ENCODE peak calls at places on chromosome 2, in five cellular contexts. K, O, P, R and C are unnamed samples.

GRCh38 chr2:132416080-132416911 is at the start of gene GPR39:
- DNase-seq in K (peak; percentile 94), O (no peak), P (peak; percentile 98), R (peak; percentile 94), C (no peak)

GRCh38 chr2:219002395-219003266 is 9.4 kb upstream of the CRYBA2 start:
- DNase-seq in K (peak; percentile 60), O (peak; percentile 78), P (no peak), R (peak; percentile 84), C (peak; percentile 77)

GRCh38 chr2:238839428-238839827 is 8.5 kb upstream of the TWIST2 start:
- DNase-seq in K (no peak), O (no peak), P (no peak), R (no peak), C (no peak)

GRCh38 chr2:173982918-173983317 is 17.7 kb upstream of the SP3 start:
- DNase-seq in K (no peak), O (no peak), P (peak; percentile 78), R (no peak), C (no peak)

GRCh38 chr2:178280261-178280852 is 86.0 kb downstream of the OSBPL6 start:
- DNase-seq in K (peak; percentile 45), O (peak; percentile 50), P (peak; percentile 55), R (no peak), C (peak; percentile 63)

GRCh38 chr2:229297284-229297683 is 26.2 kb upstream of the PID1 start:
- DNase-seq in K (no peak), O (no peak), P (no peak), R (no peak), C (no peak)

GRCh38 chr2:34997779-34998178 is 1357.8 kb upstream of the CRIM1 start:
- DNase-seq in K (no peak), O (no peak), P (no peak), R (no peak), C (no peak)

GRCh38 chr2:84899181-84899580 is 6.3 kb upstream of the TMSB10 start:
- DNase-seq in K (no peak), O (no peak), P (no peak), R (no peak), C (no peak)

GRCh38 chr2:111919794-111920608 is 21.6 kb downstream of the MERTK start:
- DNase-seq in K (no peak), O (no peak), P (peak; percentile 41), R (peak; percentile 82), C (no peak)

GRCh38 chr2:240792658-240793312 is 27.2 kb downstream of the KIF1A start:
- DNase-seq in K (no peak), O (no peak), P (no peak), R (peak; percentile 27), C (peak; percentile 0)

GRCh38 chr2:26479971-26480750 is 2.2 kb upstream of the OTOF start:
- DNase-seq in K (no peak), O (no peak), P (no peak), R (peak; percentile 31), C (no peak)

GRCh38 chr2:241519669-241520068 is 11.3 kb upstream of the STK25 start:
- DNase-seq in K (no peak), O (no peak), P (no peak), R (no peak), C (no peak)

GRCh38 chr2:19435815-19436214 is 77.4 kb upstream of the OSR1 start:
- DNase-seq in K (no peak), O (no peak), P (peak; percentile 5), R (no peak), C (no peak)

GRCh38 chr2:25274868-25275574 is 66.7 kb downstream of the DNMT3A start:
- DNase-seq in K (no peak), O (peak; percentile 69), P (no peak), R (peak; percentile 70), C (peak; percentile 82)

GRCh38 chr2:205732314-205732713 is 50.0 kb downstream of the NRP2 start:
- DNase-seq in K (no peak), O (no peak), P (no peak), R (no peak), C (no peak)

GRCh38 chr2:217166241-217166640 is 306.4 kb upstream of the TNP1 start:
- DNase-seq in K (peak; percentile 32), O (no peak), P (peak; percentile 69), R (no peak), C (no peak)

GRCh38 chr2:43043471-43043870 is 182.9 kb downstream of the ZFP36L2 start:
- DNase-seq in K (no peak), O (no peak), P (no peak), R (no peak), C (no peak)

GRCh38 chr2:205858781-205859478 is 176.6 kb downstream of the NRP2 start:
- DNase-seq in K (no peak), O (no peak), P (no peak), R (no peak), C (no peak)

GRCh38 chr2:8514748-8515389 is 167.0 kb upstream of the ID2 start:
- DNase-seq in K (no peak), O (peak; percentile 75), P (no peak), R (no peak), C (peak; percentile 87)

GRCh38 chr2:170944545-170944944 is 15.5 kb downstream of the GORASP2 start:
- DNase-seq in K (no peak), O (no peak), P (no peak), R (no peak), C (no peak)

GRCh38 chr2:28904802-28905499 is 10.5 kb downstream of the WDR43 start:
- DNase-seq in K (no peak), O (no peak), P (no peak), R (no peak), C (no peak)

GRCh38 chr2:240762971-240763370 is 57.0 kb downstream of the KIF1A start:
- DNase-seq in K (no peak), O (no peak), P (no peak), R (no peak), C (no peak)

GRCh38 chr2:9310390-9310789 is 103.8 kb downstream of the ASAP2 start:
- DNase-seq in K (no peak), O (no peak), P (peak; percentile 82), R (no peak), C (no peak)

GRCh38 chr2:9002637-9003365 is 683 bp downstream of the MBOAT2 start:
- DNase-seq in K (no peak), O (peak; percentile 32), P (peak; percentile 37), R (peak; percentile 60), C (peak; percentile 13)

GRCh38 chr2:218000137-218000536 is 2.7 kb downstream of the TNS1 start:
- DNase-seq in K (no peak), O (no peak), P (peak; percentile 46), R (no peak), C (no peak)

GRCh38 chr2:204503869-204504268 is 41.4 kb upstream of the PARD3B start:
- DNase-seq in K (no peak), O (no peak), P (no peak), R (no peak), C (no peak)

GRCh38 chr2:49000692-49001091 is 153.6 kb downstream of the FSHR start:
- DNase-seq in K (no peak), O (no peak), P (no peak), R (no peak), C (no peak)
- TF ChIP-seq CTCF in K (no peak), O (no peak), P (no peak), R (no peak), C (no peak)

GRCh38 chr2:172108587-172108930 is 5.9 kb upstream of the DLX2 start:
- DNase-seq in K (no peak), O (no peak), P (no peak), R (no peak), C (no peak)

GRCh38 chr2:172105715-172106124 is 3.0 kb upstream of the DLX2 start:
- DNase-seq in K (no peak), O (peak; percentile 29), P (no peak), R (no peak), C (no peak)

GRCh38 chr2:172107690-172108586 is 5.2 kb upstream of the DLX2 start:
- DNase-seq in K (no peak), O (peak; percentile 29), P (no peak), R (no peak), C (no peak)

GRCh38 chr2:172103471-172104292 is 982 bp upstream of the DLX2 start:
- DNase-seq in K (peak; percentile 81), O (peak; percentile 85), P (peak; percentile 88), R (peak; percentile 86), C (peak; percentile 87)

GRCh38 chr2:172106128-172106961 is 3.6 kb upstream of the DLX2 start:
- DNase-seq in K (no peak), O (peak; percentile 69), P (no peak), R (no peak), C (peak; percentile 68)
- TF ChIP-seq CTCF in K (no peak), O (peak; percentile 55), P (peak; percentile 50), R (no peak), C (peak; percentile 68)

GRCh38 chr2:109448946-109449788 is 164.6 kb downstream of the SEPTIN10 start:
- DNase-seq in K (peak; percentile 8), O (no peak), P (peak; percentile 34), R (no peak), C (no peak)
- TF ChIP-seq CTCF in K (no peak), O (no peak), P (no peak), R (no peak), C (no peak)

DNA sequence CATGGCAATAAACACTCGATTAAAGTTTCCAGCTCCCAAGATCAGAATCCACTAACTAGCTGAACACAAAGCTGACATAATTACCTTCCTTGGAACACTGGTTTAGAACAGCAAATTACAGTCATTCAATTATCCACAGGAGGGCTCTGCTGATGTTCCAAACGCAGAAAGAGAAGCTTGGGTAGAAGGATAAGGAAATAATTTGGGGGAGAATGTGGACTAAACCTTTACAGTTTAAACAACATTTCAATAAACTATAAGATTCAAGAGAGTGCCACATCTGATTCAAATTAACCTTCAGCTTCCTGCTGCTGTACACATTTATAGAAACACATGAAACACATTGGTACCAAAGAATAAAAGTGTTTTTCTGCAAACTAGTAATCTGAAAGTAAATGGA is 67.8 kb upstream of the ARL4C start:
- DNase-seq in K (no peak), O (no peak), P (peak; percentile 74), R (no peak), C (no peak)
- TF ChIP-seq CTCF in K (no peak), O (no peak), P (peak; percentile 44), R (no peak), C (no peak)

GRCh38 chr2:216057688-216058193 is 23.9 kb downstream of the PECR start:
- DNase-seq in K (peak; percentile 13), O (peak; percentile 66), P (peak; percentile 93), R (peak; percentile 72), C (peak; percentile 80)
- TF ChIP-seq CTCF in K (no peak), O (no peak), P (no peak), R (no peak), C (no peak)

DNA sequence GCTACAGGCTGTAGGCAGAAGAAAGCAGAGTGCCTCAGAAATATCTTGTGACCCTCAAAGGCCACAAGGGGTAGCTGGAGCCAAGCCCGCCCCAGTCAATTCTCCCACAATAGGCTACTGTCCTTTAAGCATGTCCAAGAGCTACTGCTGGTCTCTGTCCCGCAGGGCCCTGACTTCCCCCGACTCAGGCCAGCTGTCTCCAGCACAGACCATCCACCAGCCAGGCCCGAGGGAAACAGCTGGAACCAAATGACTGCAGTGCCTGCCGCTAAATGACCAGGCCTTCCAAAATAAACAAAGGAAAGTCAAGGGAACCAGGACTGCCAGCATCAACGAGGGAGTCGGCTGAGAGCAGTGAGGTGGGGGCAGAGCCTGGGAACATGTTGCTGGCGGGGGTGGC is 36.7 kb downstream of the MCFD2 start:
- DNase-seq in K (no peak), O (no peak), P (peak; percentile 72), R (peak; percentile 51), C (no peak)
- TF ChIP-seq CTCF in K (no peak), O (no peak), P (no peak), R (no peak), C (no peak)